ENCODE peak calls at places on chromosome 1, in ten cellular contexts. W is aorta; L is SJSA1; U is PC-3; P is stomach; X is CD8-positive, alpha-beta T cell; F is CD8-positive, alpha-beta memory T cell; Y is GM23338; I is CD4-positive, alpha-beta memory T cell; K is astrocyte of the cerebellum. R is an unnamed sample.

GRCh38 chr1:196558424-196558823 is 49.8 kb downstream of the KCNT2 start:
- DNase-seq in W (no peak), L (peak), U (peak), P (no peak), X (no peak), F (no peak), Y (no peak), I (no peak), K (peak), R (peak)

GRCh38 chr1:72438270-72438669 is 155.9 kb upstream of the NEGR1 start:
- DNase-seq in W (no peak), L (no peak), U (no peak), P (no peak), X (no peak), F (no peak), Y (no peak), I (no peak), K (no peak), R (no peak)

GRCh38 chr1:17184161-17184665 is 20.7 kb upstream of the PADI1 start:
- DNase-seq in W (no peak), L (no peak), U (no peak), P (no peak), X (no peak), F (no peak), Y (no peak), I (no peak), K (no peak), R (no peak)

GRCh38 chr1:32200226-32201010 is at the start of gene CCDC28B:
- DNase-seq in W (peak), L (peak), U (no peak), P (peak), X (peak), F (peak), Y (peak), I (peak), K (no peak), R (peak)

GRCh38 chr1:245205396-245205795 is 50.6 kb downstream of the KIF26B start:
- DNase-seq in W (no peak), L (no peak), U (no peak), P (no peak), X (no peak), F (no peak), Y (no peak), I (no peak), K (peak), R (no peak)

GRCh38 chr1:77146270-77146669 is 73.0 kb downstream of the PIGK start:
- DNase-seq in W (no peak), L (no peak), U (no peak), P (no peak), X (no peak), F (no peak), Y (no peak), I (no peak), K (no peak), R (no peak)

GRCh38 chr1:10975567-10976326 is 36.7 kb upstream of the TARDBP start:
- DNase-seq in W (no peak), L (no peak), U (peak), P (peak), X (no peak), F (no peak), Y (no peak), I (no peak), K (peak), R (peak)

GRCh38 chr1:19799233-19799876 is 361 bp downstream of the TMCO4 start:
- DNase-seq in W (peak), L (peak), U (peak), P (peak), X (peak), F (peak), Y (peak), I (peak), K (no peak), R (peak)

GRCh38 chr1:37438037-37438970 is 36.1 kb upstream of the ZC3H12A start:
- DNase-seq in W (no peak), L (no peak), U (no peak), P (no peak), X (no peak), F (no peak), Y (no peak), I (no peak), K (no peak), R (no peak)

GRCh38 chr1:171486048-171486519 is 754 bp downstream of the PRRC2C start:
- DNase-seq in W (no peak), L (peak), U (peak), P (peak), X (peak), F (peak), Y (peak), I (peak), K (peak), R (peak)

GRCh38 chr1:100786870-100787269 is 67.3 kb downstream of the VCAM1 start:
- DNase-seq in W (no peak), L (no peak), U (no peak), P (no peak), X (no peak), F (no peak), Y (no peak), I (no peak), K (no peak), R (no peak)

GRCh38 chr1:159921700-159922498 is 3.4 kb downstream of the TAGLN2 start:
- DNase-seq in W (peak), L (no peak), U (no peak), P (no peak), X (no peak), F (peak), Y (no peak), I (no peak), K (no peak), R (no peak)

GRCh38 chr1:8423134-8423701 is 105.3 kb downstream of the SLC45A1 start:
- DNase-seq in W (peak), L (peak), U (no peak), P (no peak), X (no peak), F (peak), Y (peak), I (peak), K (no peak), R (peak)

GRCh38 chr1:41498809-41499208 is 14.3 kb upstream of the EDN2 start:
- DNase-seq in W (peak), L (peak), U (peak), P (peak), X (no peak), F (no peak), Y (peak), I (no peak), K (no peak), R (peak)

GRCh38 chr1:55214214-55214902 is 806 bp downstream of the USP24 start:
- DNase-seq in W (peak), L (peak), U (peak), P (peak), X (peak), F (peak), Y (peak), I (no peak), K (no peak), R (peak)

GRCh38 chr1:3001471-3002348 is 19.6 kb upstream of the ACTRT2 start:
- DNase-seq in W (no peak), L (no peak), U (no peak), P (no peak), X (no peak), F (no peak), Y (no peak), I (no peak), K (no peak), R (no peak)

GRCh38 chr1:75188892-75189291 is 54.7 kb downstream of the LHX8 start:
- DNase-seq in W (no peak), L (no peak), U (no peak), P (no peak), X (no peak), F (no peak), Y (no peak), I (no peak), K (no peak), R (no peak)

GRCh38 chr1:28971980-28972771 is 57.8 kb downstream of the EPB41 start:
- DNase-seq in W (no peak), L (peak), U (peak), P (no peak), X (no peak), F (no peak), Y (no peak), I (no peak), K (peak), R (no peak)

GRCh38 chr1:28517649-28517999 is 11.8 kb downstream of the RCC1 start:
- DNase-seq in W (no peak), L (no peak), U (no peak), P (no peak), X (no peak), F (no peak), Y (no peak), I (no peak), K (no peak), R (no peak)

GRCh38 chr1:165875171-165875570 is 47.8 kb downstream of the UCK2 start:
- DNase-seq in W (no peak), L (no peak), U (no peak), P (peak), X (no peak), F (no peak), Y (no peak), I (no peak), K (no peak), R (no peak)

GRCh38 chr1:185158806-185159205 is 1.8 kb downstream of the SWT1 start:
- DNase-seq in W (no peak), L (no peak), U (no peak), P (no peak), X (no peak), F (no peak), Y (no peak), I (no peak), K (no peak), R (peak)

DNA sequence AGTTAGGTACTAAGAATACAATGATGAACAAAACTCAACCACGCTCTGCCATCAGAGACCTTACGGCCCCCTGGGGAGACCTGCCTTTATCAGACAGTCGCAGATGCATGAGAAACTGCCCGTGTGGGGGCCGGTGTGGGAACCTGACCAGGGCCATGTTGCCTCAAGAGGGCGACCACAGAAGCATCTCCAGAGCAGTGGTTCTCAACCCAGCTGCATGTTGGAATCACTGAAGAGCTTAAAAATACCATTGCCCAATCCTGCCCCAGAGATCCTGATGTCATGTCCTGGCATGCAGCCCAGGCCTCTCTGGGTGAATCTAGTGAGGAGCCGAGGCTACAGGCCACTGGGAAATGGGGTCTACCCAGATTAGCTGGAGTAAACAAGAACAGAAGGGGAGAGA is 108.7 kb downstream of the PRDM2 start:
- DNase-seq in W (no peak), L (no peak), U (no peak), P (no peak), X (no peak), F (no peak), Y (no peak), I (no peak), K (no peak), R (no peak)
- H3K4me3 ChIP-seq in W (no peak), L (no peak), U (no peak), P (no peak), X (no peak), F (no peak), Y (no peak), I (no peak), K (no peak), R (no peak)

DNA sequence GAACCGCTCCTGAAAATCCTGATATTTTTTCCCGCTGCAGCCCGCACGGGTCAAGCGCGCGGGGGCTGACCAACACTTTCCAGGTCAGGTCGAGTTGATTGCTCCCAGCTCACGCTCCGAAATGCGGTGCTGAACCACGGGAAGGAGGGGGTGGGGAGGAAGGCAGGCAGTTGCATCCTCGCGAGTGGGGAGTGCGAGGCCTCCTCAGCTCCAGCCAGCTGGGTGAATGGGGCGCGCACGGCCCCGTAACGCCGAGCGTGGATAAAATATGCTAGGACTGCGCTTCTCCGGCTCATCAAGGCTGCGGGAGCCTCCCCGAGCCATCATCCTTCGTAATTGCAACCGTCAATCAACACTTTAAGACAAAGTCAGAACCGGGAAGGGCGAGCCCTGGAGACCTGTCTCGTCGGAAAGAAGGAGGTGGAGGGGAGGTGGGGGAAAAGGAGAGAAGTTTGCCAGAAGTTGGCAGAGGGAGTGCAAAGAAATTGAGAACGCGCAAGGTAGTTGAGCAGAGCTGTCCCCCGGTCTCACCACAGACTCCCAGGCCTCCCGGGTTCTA is 8.0 kb downstream of the NR5A2 start:
- DNase-seq in W (no peak), L (no peak), U (no peak), P (no peak), X (no peak), F (no peak), Y (peak), I (no peak), K (no peak), R (no peak)
- H3K4me3 ChIP-seq in W (no peak), L (no peak), U (no peak), P (peak), X (no peak), F (no peak), Y (peak), I (no peak), K (peak), R (no peak)

DNA sequence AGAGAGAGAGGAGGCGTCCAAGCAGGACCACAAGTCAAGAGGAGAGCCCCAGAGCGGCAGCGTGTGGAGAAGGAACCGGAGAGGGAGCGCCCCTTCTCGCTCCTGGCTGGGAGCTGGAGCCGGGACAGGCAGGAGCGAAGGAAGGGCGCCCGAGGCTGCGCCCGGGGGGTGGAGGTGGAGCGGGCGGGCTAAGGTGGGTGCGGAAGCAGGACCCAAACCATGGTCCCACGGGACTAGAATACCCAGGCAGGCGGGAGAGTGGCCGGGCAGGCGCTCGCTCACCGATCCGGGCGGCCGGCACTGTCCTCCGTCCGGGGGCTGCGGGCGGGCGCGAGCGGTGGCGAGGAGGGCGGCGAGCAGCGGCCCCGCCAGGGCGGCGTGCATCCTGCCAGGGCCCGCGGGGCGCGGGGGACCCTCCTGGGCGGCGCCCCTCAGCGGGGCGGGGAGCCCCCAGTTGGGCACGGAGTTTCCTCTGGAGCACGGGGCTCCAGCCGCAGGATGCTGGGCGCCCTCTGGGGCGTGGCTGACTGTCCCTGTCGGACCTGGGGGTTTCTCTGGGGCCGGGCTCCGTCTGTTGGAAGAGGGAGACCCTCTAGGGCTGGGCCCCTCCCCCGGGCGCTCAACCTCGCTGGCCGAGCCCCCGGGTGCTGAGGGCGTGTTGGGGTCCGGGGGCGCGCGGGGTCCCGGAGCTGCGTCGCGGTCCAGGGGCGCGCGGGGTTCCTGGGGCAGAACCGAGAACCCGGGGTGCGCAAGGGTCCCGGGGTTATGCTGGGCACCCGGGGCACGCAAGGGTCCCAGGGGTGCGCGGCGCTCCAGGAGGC is 569 bp downstream of the TRABD2B start:
- DNase-seq in W (peak), L (no peak), U (no peak), P (no peak), X (no peak), F (no peak), Y (peak), I (no peak), K (no peak), R (peak)
- H3K4me3 ChIP-seq in W (peak), L (peak), U (peak), P (peak), X (no peak), F (no peak), Y (peak), I (no peak), K (peak), R (peak)

GRCh38 chr1:167739752-167740151 is 18.0 kb downstream of the MPZL1 start:
- DNase-seq in W (no peak), L (no peak), U (no peak), P (no peak), X (no peak), F (no peak), Y (no peak), I (no peak), K (no peak), R (peak)

GRCh38 chr1:167734227-167734626 is 12.4 kb downstream of the MPZL1 start:
- DNase-seq in W (no peak), L (no peak), U (no peak), P (no peak), X (no peak), F (no peak), Y (no peak), I (no peak), K (no peak), R (no peak)

GRCh38 chr1:167734841-167735240 is 13.1 kb downstream of the MPZL1 start:
- DNase-seq in W (no peak), L (no peak), U (no peak), P (no peak), X (no peak), F (no peak), Y (no peak), I (no peak), K (no peak), R (no peak)

GRCh38 chr1:167737169-167737568 is 15.4 kb downstream of the MPZL1 start:
- DNase-seq in W (no peak), L (no peak), U (no peak), P (no peak), X (no peak), F (no peak), Y (no peak), I (no peak), K (no peak), R (peak)

GRCh38 chr1:167738158-167738557 is 16.4 kb downstream of the MPZL1 start:
- DNase-seq in W (no peak), L (no peak), U (no peak), P (no peak), X (no peak), F (no peak), Y (no peak), I (no peak), K (no peak), R (no peak)
- H3K4me3 ChIP-seq in W (no peak), L (no peak), U (no peak), P (no peak), X (no peak), F (no peak), Y (no peak), I (no peak), K (no peak), R (no peak)

DNA sequence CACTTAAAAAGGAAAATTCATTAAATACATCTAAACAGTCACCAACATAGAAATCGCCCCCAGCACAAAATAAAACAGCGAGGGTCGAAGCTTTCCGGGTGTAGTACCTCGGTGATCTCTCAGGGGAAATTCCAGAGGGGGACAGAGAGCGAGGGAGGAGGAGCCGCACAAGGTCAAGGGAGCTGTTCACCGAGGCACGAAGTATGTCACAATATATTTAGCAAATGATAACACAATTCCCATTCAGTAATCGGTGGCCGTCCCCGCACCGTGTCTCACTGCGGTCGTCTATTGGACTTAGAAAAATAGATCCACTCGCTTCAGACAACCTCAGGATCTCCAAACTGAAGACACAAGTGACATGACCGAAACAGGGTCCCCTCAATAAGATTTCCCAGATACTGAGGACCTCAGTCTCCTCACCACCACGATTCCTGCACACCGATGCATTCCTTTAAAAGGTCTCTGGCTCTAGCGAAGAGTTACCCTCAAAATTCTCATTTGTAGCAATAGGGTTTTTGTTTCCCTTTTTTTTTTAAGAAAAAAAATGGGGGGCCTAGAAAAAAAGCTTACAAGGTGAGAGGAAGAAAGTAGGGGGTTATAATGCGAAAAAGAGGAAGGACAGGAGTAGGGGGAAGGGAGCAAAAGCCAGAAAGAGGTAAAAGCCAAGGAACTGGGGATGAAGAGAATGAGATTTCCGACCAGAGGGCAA is 1.1 kb downstream of the LPGAT1 start:
- DNase-seq in W (no peak), L (peak), U (no peak), P (no peak), X (no peak), F (no peak), Y (peak), I (no peak), K (no peak), R (peak)
- H3K4me3 ChIP-seq in W (peak), L (peak), U (peak), P (peak), X (peak), F (no peak), Y (peak), I (peak), K (peak), R (peak)

GRCh38 chr1:12620142-12620865 is 2.3 kb upstream of the DHRS3 start:
- DNase-seq in W (peak), L (no peak), U (peak), P (no peak), X (no peak), F (no peak), Y (no peak), I (peak), K (no peak), R (peak)

GRCh38 chr1:12617901-12618660 is at the start of gene DHRS3:
- DNase-seq in W (peak), L (peak), U (peak), P (peak), X (peak), F (peak), Y (peak), I (peak), K (peak), R (peak)

GRCh38 chr1:12620931-12621330 is 2.9 kb upstream of the DHRS3 start:
- DNase-seq in W (peak), L (no peak), U (no peak), P (no peak), X (no peak), F (no peak), Y (no peak), I (no peak), K (no peak), R (no peak)

GRCh38 chr1:12618661-12619395 is 818 bp upstream of the DHRS3 start:
- DNase-seq in W (peak), L (peak), U (peak), P (peak), X (peak), F (peak), Y (peak), I (peak), K (no peak), R (peak)

GRCh38 chr1:12619396-12620141 is 1.6 kb upstream of the DHRS3 start:
- DNase-seq in W (peak), L (peak), U (peak), P (peak), X (peak), F (peak), Y (peak), I (peak), K (peak), R (peak)
- H3K4me3 ChIP-seq in W (peak), L (no peak), U (peak), P (peak), X (peak), F (peak), Y (peak), I (peak), K (peak), R (peak)

GRCh38 chr1:161721738-161722343 is 497 bp downstream of the FCRLB start:
- DNase-seq in W (no peak), L (peak), U (peak), P (no peak), X (no peak), F (no peak), Y (no peak), I (no peak), K (no peak), R (no peak)

GRCh38 chr1:161720956-161721737 is at the start of gene FCRLB:
- DNase-seq in W (no peak), L (no peak), U (no peak), P (no peak), X (no peak), F (no peak), Y (no peak), I (no peak), K (no peak), R (no peak)

GRCh38 chr1:161725888-161726630 is 4.7 kb downstream of the FCRLB start:
- DNase-seq in W (peak), L (peak), U (peak), P (peak), X (peak), F (peak), Y (peak), I (peak), K (no peak), R (peak)

GRCh38 chr1:161722406-161722805 is 1.1 kb downstream of the FCRLB start:
- DNase-seq in W (no peak), L (no peak), U (no peak), P (no peak), X (no peak), F (no peak), Y (no peak), I (no peak), K (no peak), R (no peak)

GRCh38 chr1:161723459-161724149 is 2.3 kb downstream of the FCRLB start:
- DNase-seq in W (no peak), L (no peak), U (peak), P (no peak), X (no peak), F (no peak), Y (no peak), I (no peak), K (no peak), R (no peak)
- H3K4me3 ChIP-seq in W (no peak), L (no peak), U (no peak), P (no peak), X (no peak), F (no peak), Y (no peak), I (no peak), K (no peak), R (no peak)

R was measured in small intestine.